ENCODE peak calls at places on chromosomes 11 and 22, in six cellular contexts. T is fibroblast of mammary gland; X is HCT116; J is SK-MEL-5; C is activated naive CD4-positive, alpha-beta T cell treated with anti-CD3 and anti-CD28 coated beads, Interleukin-2, amount 50 U/mL, for 72 hours; B is astrocyte of the spinal cord. Z is an unnamed sample.

GRCh38 chr22:21657020-21657360 is 8.8 kb upstream of the PPIL2 start:
- DNase-seq in T (no peak), X (no peak), J (no peak), C (no peak), B (no peak), Z (no peak)

GRCh38 chr22:47022075-47022473 is 259.6 kb downstream of the TBC1D22A start:
- DNase-seq in T (no peak), X (no peak), J (peak), C (no peak), B (no peak), Z (no peak)

GRCh38 chr11:122746050-122746478 is 90.5 kb downstream of the UBASH3B start:
- DNase-seq in T (no peak), X (no peak), J (no peak), C (peak), B (no peak), Z (no peak)

GRCh38 chr11:11789735-11790369 is 51.9 kb upstream of the USP47 start:
- DNase-seq in T (peak), X (no peak), J (peak), C (no peak), B (peak), Z (no peak)

GRCh38 chr11:134449713-134450112 is 37.7 kb upstream of the B3GAT1 start:
- DNase-seq in T (no peak), X (peak), J (no peak), C (no peak), B (no peak), Z (no peak)

GRCh38 chr11:1354125-1354938 is 35.4 kb upstream of the BRSK2 start:
- DNase-seq in T (no peak), X (no peak), J (no peak), C (no peak), B (no peak), Z (no peak)

GRCh38 chr11:45238724-45239123 is 47.4 kb downstream of the SYT13 start:
- DNase-seq in T (peak), X (no peak), J (no peak), C (no peak), B (peak), Z (no peak)

GRCh38 chr11:47393163-47394049 is 15.0 kb upstream of the SLC39A13 start:
- DNase-seq in T (peak), X (no peak), J (no peak), C (no peak), B (peak), Z (no peak)

GRCh38 chr11:113615098-113615497 is 91.0 kb downstream of the TMPRSS5 start:
- DNase-seq in T (no peak), X (no peak), J (no peak), C (no peak), B (no peak), Z (no peak)

GRCh38 chr22:39416319-39416718 is 16.7 kb downstream of the TAB1 start:
- DNase-seq in T (no peak), X (no peak), J (no peak), C (no peak), B (no peak), Z (no peak)